ENCODE peak calls at places on chromosomes 12 and 14, in five cellular contexts. M is NCI-H2171; Y is heart right ventricle; Q is mesendoderm; R is activated naive CD8-positive, alpha-beta T cell treated with anti-CD3 and anti-CD28 coated beads, Interleukin-2, amount 10 ng/mL, durations not matched to agents 7 days and 5 days. P is an unnamed sample.

GRCh38 chr12:131986847-131987398 is 37.2 kb downstream of the EP400 start:
- DNase-seq in M (no peak), Y (no peak), Q (peak), R (no peak), P (peak)

GRCh38 chr12:69476276-69477017 is 6.3 kb downstream of the FRS2 start:
- DNase-seq in M (no peak), Y (no peak), Q (no peak), R (no peak), P (no peak)

GRCh38 chr14:59036134-59036533 is 152.3 kb upstream of the DAAM1 start:
- DNase-seq in M (no peak), Y (no peak), Q (no peak), R (no peak), P (no peak)

GRCh38 chr12:56160160-56160763 is 2.1 kb downstream of the MYL6 start:
- DNase-seq in M (no peak), Y (no peak), Q (peak), R (peak), P (peak)

GRCh38 chr14:104898870-104899510 is 25.7 kb upstream of the PLD4 start:
- DNase-seq in M (no peak), Y (no peak), Q (no peak), R (no peak), P (peak)

GRCh38 chr12:11732023-11732422 is 82.5 kb downstream of the ETV6 start:
- DNase-seq in M (no peak), Y (no peak), Q (no peak), R (no peak), P (no peak)

GRCh38 chr12:91215940-91216454 is 33.4 kb upstream of the DCN start:
- DNase-seq in M (no peak), Y (no peak), Q (no peak), R (no peak), P (no peak)

GRCh38 chr12:48681416-48681737 is 661 bp downstream of the KANSL2 start:
- DNase-seq in M (no peak), Y (no peak), Q (peak), R (no peak), P (no peak)

GRCh38 chr12:103247531-103247930 is 248.2 kb downstream of the C12orf42 start:
- DNase-seq in M (no peak), Y (no peak), Q (no peak), R (no peak), P (no peak)

GRCh38 chr14:34331728-34332623 is 130.1 kb downstream of the SPTSSA start:
- DNase-seq in M (peak), Y (peak), Q (peak), R (peak), P (peak)

GRCh38 chr12:11648514-11649412 is 711 bp upstream of the ETV6 start:
- DNase-seq in M (no peak), Y (peak), Q (peak), R (peak), P (peak)

GRCh38 chr12:49294086-49294803 is 702 bp upstream of the PRPH start:
- DNase-seq in M (peak), Y (no peak), Q (peak), R (no peak), P (peak)

GRCh38 chr14:31222834-31223233 is 15.2 kb upstream of the HECTD1 start:
- DNase-seq in M (no peak), Y (no peak), Q (no peak), R (no peak), P (no peak)

GRCh38 chr12:70560671-70561070 is 76.6 kb downstream of the PTPRB start:
- DNase-seq in M (no peak), Y (no peak), Q (no peak), R (no peak), P (no peak)

GRCh38 chr12:104749555-104749954 is 208.5 kb downstream of the SLC41A2 start:
- DNase-seq in M (no peak), Y (no peak), Q (no peak), R (no peak), P (peak)

GRCh38 chr12:87982208-87982607 is 47.0 kb downstream of the C12orf50 start:
- DNase-seq in M (no peak), Y (no peak), Q (no peak), R (no peak), P (no peak)

GRCh38 chr12:111937429-111937828 is 75.5 kb downstream of the TMEM116 start:
- DNase-seq in M (no peak), Y (no peak), Q (no peak), R (no peak), P (no peak)

GRCh38 chr12:2372735-2373134 is 319.9 kb downstream of the CACNA1C start:
- DNase-seq in M (no peak), Y (peak), Q (no peak), R (no peak), P (peak)

GRCh38 chr12:6226002-6226700 is 26.0 kb downstream of the CD9 start:
- DNase-seq in M (no peak), Y (peak), Q (no peak), R (no peak), P (no peak)

P was measured in endodermal cell.